ENCODE peak calls at places on chromosome 19, in six cellular contexts. One of them, this sample, is unnamed.

GRCh38 chr19:46347572-46347883 is 641 bp downstream of the PPP5C start:
- DNase-seq in activated naive CD4-positive, alpha-beta T cell treated with Interleukin-2 at 50 U/mL for 16 hours: no peak
- DNase-seq in hypothalamus: no peak
- DNase-seq in NCI-H1105: no peak
- DNase-seq in GOT3: no peak
- DNase-seq in nephron progenitor cell: no peak
- DNase-seq in this sample: no peak

GRCh38 chr19:2461751-2462634 is 5.2 kb upstream of the LMNB2 start:
- DNase-seq in activated naive CD4-positive, alpha-beta T cell treated with Interleukin-2 at 50 U/mL for 16 hours: peak; percentile 69
- DNase-seq in NCI-H1105: peak; percentile 50
- DNase-seq in nephron progenitor cell: peak; percentile 63
- DNase-seq in GOT3: peak; percentile 30
- DNase-seq in hypothalamus: no peak
- DNase-seq in this sample: peak; percentile 24

GRCh38 chr19:1267441-1268391 is 1.4 kb upstream of the CIRBP start:
- DNase-seq in hypothalamus: peak; percentile 46
- DNase-seq in NCI-H1105: no peak
- DNase-seq in GOT3: no peak
- DNase-seq in nephron progenitor cell: no peak
- DNase-seq in activated naive CD4-positive, alpha-beta T cell treated with Interleukin-2 at 50 U/mL for 16 hours: peak; percentile 25
- DNase-seq in this sample: peak; percentile 55

GRCh38 chr19:9956956-9957355 is 20.6 kb upstream of the OLFM2 start:
- DNase-seq in activated naive CD4-positive, alpha-beta T cell treated with Interleukin-2 at 50 U/mL for 16 hours: no peak
- DNase-seq in nephron progenitor cell: no peak
- DNase-seq in NCI-H1105: no peak
- DNase-seq in GOT3: no peak
- DNase-seq in hypothalamus: no peak
- DNase-seq in this sample: no peak

GRCh38 chr19:19214892-19215291 is 3.1 kb downstream of the NCAN start:
- DNase-seq in nephron progenitor cell: peak; percentile 98
- DNase-seq in NCI-H1105: no peak
- DNase-seq in GOT3: no peak
- DNase-seq in hypothalamus: no peak
- DNase-seq in activated naive CD4-positive, alpha-beta T cell treated with Interleukin-2 at 50 U/mL for 16 hours: peak; percentile 33
- DNase-seq in this sample: no peak

GRCh38 chr19:45278087-45278486 is 27.0 kb downstream of the MARK4 start:
- DNase-seq in NCI-H1105: no peak
- DNase-seq in GOT3: no peak
- DNase-seq in activated naive CD4-positive, alpha-beta T cell treated with Interleukin-2 at 50 U/mL for 16 hours: no peak
- DNase-seq in nephron progenitor cell: no peak
- DNase-seq in hypothalamus: no peak
- DNase-seq in this sample: no peak

GRCh38 chr19:2699413-2700142 is 2.9 kb downstream of the GNG7 start:
- DNase-seq in GOT3: no peak
- DNase-seq in NCI-H1105: no peak
- DNase-seq in activated naive CD4-positive, alpha-beta T cell treated with Interleukin-2 at 50 U/mL for 16 hours: no peak
- DNase-seq in hypothalamus: no peak
- DNase-seq in nephron progenitor cell: no peak
- DNase-seq in this sample: no peak

GRCh38 chr19:52638601-52639000 is 446 bp upstream of the ZNF83 start:
- DNase-seq in NCI-H1105: no peak
- DNase-seq in hypothalamus: peak; percentile 18
- DNase-seq in nephron progenitor cell: peak; percentile 22
- DNase-seq in GOT3: no peak
- DNase-seq in activated naive CD4-positive, alpha-beta T cell treated with Interleukin-2 at 50 U/mL for 16 hours: no peak
- DNase-seq in this sample: no peak

GRCh38 chr19:45781282-45782161 is 768 bp downstream of the DMPK start:
- DNase-seq in hypothalamus: peak; percentile 20
- DNase-seq in activated naive CD4-positive, alpha-beta T cell treated with Interleukin-2 at 50 U/mL for 16 hours: no peak
- DNase-seq in GOT3: no peak
- DNase-seq in nephron progenitor cell: no peak
- DNase-seq in NCI-H1105: peak; percentile 73
- DNase-seq in this sample: no peak

GRCh38 chr19:19420570-19421301 is 15.3 kb downstream of the GATAD2A start:
- DNase-seq in NCI-H1105: no peak
- DNase-seq in activated naive CD4-positive, alpha-beta T cell treated with Interleukin-2 at 50 U/mL for 16 hours: peak; percentile 35
- DNase-seq in hypothalamus: no peak
- DNase-seq in GOT3: no peak
- DNase-seq in nephron progenitor cell: no peak
- DNase-seq in this sample: no peak

GRCh38 chr19:14048439-14049153 is 13.3 kb downstream of the PALM3 start:
- DNase-seq in activated naive CD4-positive, alpha-beta T cell treated with Interleukin-2 at 50 U/mL for 16 hours: peak; percentile 80
- DNase-seq in NCI-H1105: peak; percentile 4
- DNase-seq in nephron progenitor cell: peak; percentile 66
- DNase-seq in GOT3: no peak
- DNase-seq in hypothalamus: no peak
- DNase-seq in this sample: peak; percentile 56

GRCh38 chr19:48734625-48735024 is 5.8 kb downstream of the RASIP1 start:
- DNase-seq in hypothalamus: no peak
- DNase-seq in nephron progenitor cell: no peak
- DNase-seq in GOT3: no peak
- DNase-seq in NCI-H1105: no peak
- DNase-seq in activated naive CD4-positive, alpha-beta T cell treated with Interleukin-2 at 50 U/mL for 16 hours: no peak
- DNase-seq in this sample: no peak

GRCh38 chr19:15161028-15161984 is 39.5 kb downstream of the NOTCH3 start:
- DNase-seq in hypothalamus: no peak
- DNase-seq in activated naive CD4-positive, alpha-beta T cell treated with Interleukin-2 at 50 U/mL for 16 hours: peak; percentile 9
- DNase-seq in GOT3: no peak
- DNase-seq in NCI-H1105: peak; percentile 60
- DNase-seq in nephron progenitor cell: peak; percentile 42
- DNase-seq in this sample: no peak